ENCODE peak calls at places on chromosomes 5 and 9, in six cellular contexts. V, J, M, X, Z and F are unnamed samples.

GRCh38 chr5:140108093-140109049 is 5.5 kb upstream of the PURA start:
- DNase-seq in M (peak; percentile 42), J (peak; percentile 60), V (no peak), Z (peak; percentile 44), X (peak; percentile 30), F (no peak)

GRCh38 chr5:39478851-39479250 is 54.1 kb upstream of the DAB2 start:
- DNase-seq in X (no peak), M (no peak), V (no peak), Z (no peak), J (no peak), F (no peak)

GRCh38 chr5:171400169-171400568 is 12.5 kb downstream of the NPM1 start:
- DNase-seq in X (no peak), V (no peak), Z (no peak), M (no peak), J (no peak), F (no peak)

GRCh38 chr5:172999351-172999973 is 15.9 kb downstream of the ATP6V0E1 start:
- DNase-seq in M (no peak), J (no peak), V (no peak), X (no peak), Z (no peak), F (no peak)

GRCh38 chr5:54471398-54471797 is 15.9 kb downstream of the HSPB3 start:
- DNase-seq in X (no peak), V (no peak), Z (no peak), M (no peak), J (no peak), F (no peak)

GRCh38 chr9:6630502-6631206 is 14.9 kb downstream of the GLDC start:
- DNase-seq in Z (no peak), J (no peak), X (no peak), V (no peak), M (no peak), F (no peak)

GRCh38 chr9:91089405-91090131 is 272.1 kb downstream of the AUH start:
- DNase-seq in J (no peak), Z (peak; percentile 70), M (peak; percentile 61), X (peak; percentile 5), V (no peak), F (no peak)

GRCh38 chr9:33161589-33162132 is 5.5 kb downstream of the B4GALT1 start:
- DNase-seq in Z (no peak), J (no peak), V (no peak), X (no peak), M (no peak), F (no peak)

GRCh38 chr5:41598011-41598410 is 87.6 kb upstream of the PLCXD3 start:
- DNase-seq in Z (no peak), J (no peak), V (no peak), X (no peak), M (no peak), F (no peak)

GRCh38 chr5:126614189-126614588 is 13.4 kb downstream of the PHAX start:
- DNase-seq in Z (peak; percentile 19), X (no peak), V (no peak), J (peak; percentile 17), M (peak; percentile 43), F (no peak)

GRCh38 chr5:39517800-39518199 is 93.0 kb upstream of the DAB2 start:
- DNase-seq in V (peak; percentile 82), M (no peak), J (no peak), Z (no peak), X (peak; percentile 61), F (no peak)

GRCh38 chr5:111606194-111606593 is 93.9 kb upstream of the STARD4 start:
- DNase-seq in M (no peak), Z (no peak), X (no peak), J (no peak), V (no peak), F (no peak)

GRCh38 chr5:59036274-59036961 is 453.5 kb downstream of the RAB3C start:
- DNase-seq in J (no peak), X (peak; percentile 59), V (peak; percentile 94), Z (peak; percentile 89), M (no peak), F (peak; percentile 83)

GRCh38 chr9:78622131-78622530 is 325.2 kb downstream of the PSAT1 start:
- DNase-seq in X (no peak), M (no peak), Z (no peak), J (no peak), V (no peak), F (no peak)

GRCh38 chr5:79621056-79621455 is 8.8 kb downstream of the TENT2 start:
- DNase-seq in J (no peak), M (no peak), X (no peak), Z (no peak), V (peak; percentile 21), F (peak; percentile 44)

GRCh38 chr9:14107495-14107894 is 206.4 kb downstream of the NFIB start:
- DNase-seq in X (no peak), M (no peak), Z (no peak), V (no peak), J (no peak), F (no peak)

GRCh38 chr9:14107977-14108376 is 206.0 kb downstream of the NFIB start:
- DNase-seq in Z (no peak), J (no peak), M (no peak), V (no peak), X (no peak), F (no peak)

GRCh38 chr9:14106699-14107098 is 207.2 kb downstream of the NFIB start:
- DNase-seq in J (no peak), M (no peak), Z (no peak), V (no peak), X (no peak), F (no peak)

GRCh38 chr9:14111670-14112069 is 202.3 kb downstream of the NFIB start:
- DNase-seq in X (no peak), J (no peak), V (no peak), M (no peak), Z (no peak), F (no peak)
- TF ChIP-seq CTCF in X (no peak), J (no peak), V (no peak), M (no peak), Z (no peak), F (no peak)

GRCh38 chr5:31161772-31162171 is 31.7 kb upstream of the CDH6 start:
- DNase-seq in X (no peak), V (no peak), M (no peak), Z (no peak), J (no peak), F (no peak)
- H3K4me3 ChIP-seq in X (no peak overlapping the region), V (no peak overlapping the region), M (no peak overlapping the region), Z (no peak overlapping the region), J (no peak overlapping the region), F (no peak overlapping the region)

DNA sequence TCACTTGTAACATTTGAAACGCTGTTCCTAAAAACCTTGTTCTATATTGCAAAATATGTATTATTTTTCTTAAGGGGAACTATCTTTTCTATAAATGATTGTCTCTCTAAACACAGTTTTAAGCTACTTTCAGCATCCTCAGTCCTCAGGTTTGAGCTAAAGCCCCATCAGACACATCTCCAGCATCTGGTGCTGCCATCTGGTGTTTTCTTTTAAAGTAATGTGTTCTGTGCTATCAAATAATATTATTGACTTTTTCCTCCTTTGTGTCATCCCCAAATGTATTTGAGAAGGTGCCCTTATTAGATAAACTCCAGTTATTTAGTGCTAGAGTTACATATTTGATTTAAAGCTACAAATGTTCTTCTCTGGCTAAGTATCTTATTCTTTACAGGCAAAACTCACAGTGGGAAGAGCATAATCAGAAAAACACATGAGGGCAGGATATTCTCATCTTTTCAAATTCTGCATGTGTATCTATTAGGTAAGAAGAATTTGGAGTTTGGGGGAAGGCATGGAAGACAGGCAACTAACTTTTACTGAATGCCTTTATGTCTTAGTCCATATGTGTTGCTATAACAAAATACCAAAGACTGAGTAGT is 27.5 kb downstream of the ZNF474 start:
- DNase-seq in J (no peak), M (peak; percentile 7), Z (peak; percentile 16), X (peak; percentile 52), V (no peak), F (no peak)
- TF ChIP-seq CTCF in J (peak; percentile 42), M (peak; percentile 65), Z (peak; percentile 4), X (peak; percentile 52), V (peak; percentile 57), F (peak; percentile 54)

GRCh38 chr9:88186495-88187110 is 48.3 kb upstream of the SPATA31C2 start:
- DNase-seq in Z (no peak), X (no peak), M (no peak), J (no peak), V (no peak), F (no peak)
- H3K4me3 ChIP-seq in Z (no peak overlapping the region), X (no peak overlapping the region), M (no peak overlapping the region), J (no peak overlapping the region), V (no peak overlapping the region), F (no peak overlapping the region)

GRCh38 chr5:66596791-66597757 is 881 bp downstream of the MAST4 start:
- DNase-seq in J (peak; percentile 65), X (peak; percentile 32), V (no peak), Z (no peak), M (peak; percentile 14), F (no peak)
- TF ChIP-seq CTCF in J (no peak), X (no peak), V (no peak), Z (no peak), M (no peak), F (no peak)

DNA sequence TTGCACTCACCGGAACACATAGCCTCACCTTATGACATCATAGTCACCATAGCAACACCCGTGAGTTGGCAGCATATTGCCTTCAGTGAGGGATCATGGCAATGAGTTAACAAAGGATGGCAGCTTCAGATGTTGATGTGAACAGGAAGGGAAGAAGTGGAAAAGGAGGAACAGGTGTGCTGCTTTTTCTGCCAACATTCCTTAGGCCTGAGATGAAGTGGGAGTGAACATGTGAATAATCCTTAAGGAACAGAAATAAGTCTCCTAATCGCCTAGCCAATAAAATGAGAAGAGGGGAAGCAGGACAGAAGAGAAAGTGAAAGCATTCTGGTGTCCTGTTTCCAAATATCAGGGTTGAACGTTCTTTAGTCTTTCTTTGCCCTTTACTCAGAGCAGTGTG is 360.0 kb downstream of the BRINP1 start:
- DNase-seq in X (no peak), Z (no peak), J (no peak), V (no peak), M (no peak), F (peak; percentile 93)
- H3K4me3 ChIP-seq in X (no peak overlapping the region), Z (no peak overlapping the region), J (no peak overlapping the region), V (no peak overlapping the region), M (no peak overlapping the region), F (peak overlapping the region; percentile 2)

GRCh38 chr5:73363911-73364730 is 84.5 kb downstream of the FOXD1 start:
- DNase-seq in X (no peak), Z (peak; percentile 38), M (no peak), V (no peak), J (no peak), F (no peak)
- TF ChIP-seq CTCF in X (no peak), Z (no peak), M (no peak), V (no peak), J (no peak), F (no peak)